ENCODE peak calls at places on chromosomes 11 and 22, in four cellular contexts. F is K562, S is SK-N-SH, O is HepG2. U is an unnamed sample.

GRCh38 chr11:131924446-131925240 is 554.2 kb downstream of the NTM start:
- DNase-seq in F (no peak), S (no peak), O (no peak), U (no peak)

GRCh38 chr22:46750861-46751260 is 11.6 kb upstream of the TBC1D22A start:
- DNase-seq in F (no peak), S (no peak), O (no peak), U (no peak)

GRCh38 chr11:111098091-111098490 is 147.4 kb upstream of the POU2AF2 start:
- DNase-seq in F (no peak), S (no peak), O (no peak), U (no peak)

GRCh38 chr11:22640862-22641261 is 15.2 kb upstream of the FANCF start:
- DNase-seq in F (no peak), S (no peak), O (no peak), U (no peak)

GRCh38 chr11:45423475-45424081 is 137.4 kb upstream of the SYT13 start:
- DNase-seq in F (no peak), S (no peak), O (no peak), U (no peak)

GRCh38 chr22:18042685-18043084 is 18.3 kb upstream of the MICAL3 start:
- DNase-seq in F (no peak), S (no peak), O (no peak), U (no peak)

GRCh38 chr22:50625568-50626313 is 2.2 kb downstream of the ARSA start:
- DNase-seq in F (no peak), S (peak), O (no peak), U (no peak)

GRCh38 chr11:65590240-65590738 is 5.3 kb downstream of the KCNK7 start:
- DNase-seq in F (no peak), S (no peak), O (no peak), U (no peak)

GRCh38 chr11:8017071-8017470 is 29.9 kb downstream of the EIF3F start:
- DNase-seq in F (no peak), S (no peak), O (no peak), U (no peak)

GRCh38 chr11:102330226-102330625 is 12.9 kb downstream of the BIRC3 start:
- DNase-seq in F (no peak), S (no peak), O (no peak), U (no peak)

GRCh38 chr11:25377466-25377865 is 880.6 kb downstream of the LUZP2 start:
- DNase-seq in F (no peak), S (no peak), O (no peak), U (no peak)

GRCh38 chr11:102064316-102064715 is 17.1 kb downstream of the CFAP300 start:
- DNase-seq in F (no peak), S (no peak), O (no peak), U (no peak)

GRCh38 chr11:112085822-112086421 is 634 bp downstream of the TIMM8B start:
- DNase-seq in F (peak), S (peak), O (no peak), U (no peak)

GRCh38 chr11:16001899-16002426 is 354.4 kb downstream of the SOX6 start:
- DNase-seq in F (no peak), S (no peak), O (peak), U (peak)

GRCh38 chr11:70400643-70401042 is 2.3 kb downstream of the CTTN start:
- DNase-seq in F (no peak), S (no peak), O (no peak), U (no peak)

GRCh38 chr11:106047636-106048035 is 25.6 kb upstream of the MSANTD4 start:
- DNase-seq in F (no peak), S (no peak), O (no peak), U (no peak)
- TF ChIP-seq ELF1 in F (no peak), S (no peak), O (no peak), U (no peak)

GRCh38 chr11:61141601-61142028 is 19.6 kb downstream of the VPS37C start:
- DNase-seq in F (peak), S (no peak), O (no peak), U (no peak)

GRCh38 chr11:61144511-61145179 is 16.6 kb downstream of the VPS37C start:
- DNase-seq in F (no peak), S (no peak), O (no peak), U (no peak)

GRCh38 chr11:61140416-61140815 is 20.8 kb downstream of the VPS37C start:
- DNase-seq in F (no peak), S (no peak), O (no peak), U (no peak)

GRCh38 chr11:61145228-61146005 is 15.8 kb downstream of the VPS37C start:
- DNase-seq in F (no peak), S (no peak), O (no peak), U (no peak)

GRCh38 chr11:61142424-61142823 is 18.8 kb downstream of the VPS37C start:
- DNase-seq in F (no peak), S (no peak), O (no peak), U (no peak)
- TF ChIP-seq ELF1 in F (no peak), S (no peak), O (no peak), U (no peak)

GRCh38 chr11:47508595-47509555 is 44.1 kb downstream of the CELF1 start:
- DNase-seq in F (no peak), S (no peak), O (no peak), U (no peak)
- TF ChIP-seq ELF1 in F (no peak), S (no peak), O (no peak), U (no peak)

GRCh38 chr11:93895106-93895862 is 44.9 kb upstream of the VSTM5 start:
- DNase-seq in F (peak), S (peak), O (peak), U (peak)
- TF ChIP-seq ELF1 in F (no peak), S (no peak), O (no peak), U (no peak)

GRCh38 chr22:23122216-23122957 is 19.4 kb downstream of the RSPH14 start:
- DNase-seq in F (peak), S (no peak), O (no peak), U (no peak)
- TF ChIP-seq ELF1 in F (no peak), S (no peak), O (no peak), U (no peak)

DNA sequence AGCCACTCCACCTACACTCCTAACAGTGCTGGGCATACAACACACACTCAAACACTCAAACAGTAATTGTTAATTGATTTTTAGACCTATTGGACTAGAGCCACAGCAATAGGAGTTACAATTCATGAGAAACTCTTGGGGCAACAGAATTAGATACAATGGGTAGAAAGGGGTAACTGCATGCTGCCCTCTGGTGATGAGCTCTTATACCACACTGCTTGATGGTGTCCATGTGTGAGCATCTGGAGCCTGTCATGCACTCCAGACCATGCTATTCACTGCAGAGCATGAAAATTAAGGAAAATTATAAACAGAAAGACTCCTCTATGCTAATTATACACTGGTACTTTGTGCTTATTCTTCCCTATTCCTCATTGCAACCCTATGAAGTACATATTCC is 975.5 kb upstream of the CCDC90B start:
- DNase-seq in F (no peak), S (peak), O (no peak), U (no peak)
- TF ChIP-seq ELF1 in F (no peak), S (no peak), O (no peak), U (no peak)

U was measured in HCT116.